ENCODE peak calls at places on chromosome 21, in eight cellular contexts. P is neural progenitor cell; E is body of pancreas; U is effector memory CD4-positive, alpha-beta T cell; W is keratinocyte; I is CD8-positive, alpha-beta T cell; J is GM23338; H is fibroblast of lung. L is an unnamed sample.

GRCh38 chr21:46307625-46308024 is 16.0 kb downstream of the C21orf58 start:
- DNase-seq in P (no peak), E (no peak), U (no peak), W (no peak), I (no peak), J (no peak), H (no peak), L (no peak)

GRCh38 chr21:44657635-44658183 is at the start of gene KRTAP12-3:
- DNase-seq in P (no peak), E (no peak), U (peak), W (no peak), I (peak), J (no peak), H (no peak), L (no peak)

GRCh38 chr21:35924714-35925301 is 135.5 kb downstream of the SETD4 start:
- DNase-seq in P (no peak), E (peak), U (no peak), W (no peak), I (no peak), J (no peak), H (peak), L (no peak)

GRCh38 chr21:45365608-45366241 is 39.2 kb upstream of the COL18A1 start:
- DNase-seq in P (peak), E (peak), U (no peak), W (no peak), I (no peak), J (peak), H (peak), L (no peak)

GRCh38 chr21:31730687-31731111 is 1.2 kb downstream of the SCAF4 start:
- DNase-seq in P (peak), E (peak), U (no peak), W (no peak), I (no peak), J (peak), H (no peak), L (no peak)

GRCh38 chr21:32448803-32449594 is 36.5 kb downstream of the EVA1C start:
- DNase-seq in P (no peak), E (no peak), U (no peak), W (no peak), I (no peak), J (no peak), H (peak), L (no peak)

GRCh38 chr21:44753357-44753756 is 42.0 kb upstream of the TSPEAR start:
- DNase-seq in P (no peak), E (no peak), U (no peak), W (no peak), I (no peak), J (no peak), H (no peak), L (no peak)

GRCh38 chr21:45545691-45546531 is 3.7 kb upstream of the SLC19A1 start:
- DNase-seq in P (no peak), E (peak), U (no peak), W (no peak), I (no peak), J (no peak), H (no peak), L (no peak)

GRCh38 chr21:34022557-34023335 is 50.6 kb upstream of the MRPS6 start:
- DNase-seq in P (peak), E (peak), U (no peak), W (no peak), I (peak), J (no peak), H (no peak), L (peak)

GRCh38 chr21:33374080-33374873 is 28.9 kb upstream of the IFNGR2 start:
- DNase-seq in P (peak), E (peak), U (peak), W (no peak), I (peak), J (peak), H (peak), L (no peak)

GRCh38 chr21:38416791-38417190 is 81.5 kb downstream of the ERG start:
- DNase-seq in P (no peak), E (no peak), U (no peak), W (no peak), I (no peak), J (no peak), H (no peak), L (no peak)

GRCh38 chr21:38410451-38410850 is 87.8 kb downstream of the ERG start:
- DNase-seq in P (no peak), E (no peak), U (no peak), W (no peak), I (no peak), J (no peak), H (no peak), L (no peak)

GRCh38 chr21:38409907-38410306 is 88.4 kb downstream of the ERG start:
- DNase-seq in P (no peak), E (no peak), U (no peak), W (no peak), I (no peak), J (no peak), H (no peak), L (no peak)

DNA sequence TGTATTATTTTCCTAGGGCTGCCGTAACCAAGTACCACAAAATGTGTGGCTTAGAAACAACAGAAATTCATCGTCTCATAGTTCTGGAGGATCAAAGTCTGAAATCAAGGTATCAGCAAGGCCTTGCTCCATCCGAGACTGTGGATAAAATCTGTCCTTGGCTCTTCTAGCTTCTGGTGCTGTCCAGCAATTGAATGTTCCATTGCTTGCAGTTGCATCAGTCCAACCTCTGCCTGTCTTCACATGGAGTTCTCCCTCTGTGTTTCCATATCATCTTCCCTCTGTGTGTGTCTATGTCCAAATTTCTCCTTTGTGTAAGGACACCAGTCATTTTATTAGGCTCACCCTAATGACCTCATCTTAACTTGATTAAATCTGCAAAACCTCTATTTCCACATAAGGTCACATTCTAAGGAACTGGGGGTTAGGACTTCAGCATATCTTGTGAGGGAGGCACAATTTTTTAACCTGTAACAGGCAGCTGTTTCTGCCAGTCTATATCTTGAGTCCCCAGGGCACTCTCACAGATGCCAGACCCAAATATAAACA is 84.2 kb downstream of the ERG start:
- DNase-seq in P (no peak), E (no peak), U (no peak), W (no peak), I (no peak), J (no peak), H (peak), L (no peak)
- H3K27ac ChIP-seq in P (no peak), E (no peak), U (no peak), W (no peak), I (no peak), J (no peak), H (no peak), L (no peak)

GRCh38 chr21:15005391-15005790 is 59.4 kb downstream of the NRIP1 start:
- DNase-seq in P (peak), E (no peak), U (no peak), W (no peak), I (peak), J (peak), H (peak), L (no peak)
- H3K27ac ChIP-seq in P (no peak), E (no peak), U (no peak), W (no peak), I (peak), J (no peak), H (peak), L (no peak)

GRCh38 chr21:42685036-42685435 is 31.6 kb downstream of the PDE9A start:
- DNase-seq in P (no peak), E (no peak), U (no peak), W (no peak), I (peak), J (peak), H (no peak), L (peak)
- H3K27ac ChIP-seq in P (no peak), E (no peak), U (no peak), W (no peak), I (peak), J (peak), H (no peak), L (no peak)

GRCh38 chr21:40053007-40053406 is 185.8 kb downstream of the PCP4 start:
- DNase-seq in P (no peak), E (no peak), U (no peak), W (no peak), I (no peak), J (no peak), H (no peak), L (peak)
- H3K27ac ChIP-seq in P (no peak), E (no peak), U (no peak), W (no peak), I (no peak), J (no peak), H (no peak), L (peak)

DNA sequence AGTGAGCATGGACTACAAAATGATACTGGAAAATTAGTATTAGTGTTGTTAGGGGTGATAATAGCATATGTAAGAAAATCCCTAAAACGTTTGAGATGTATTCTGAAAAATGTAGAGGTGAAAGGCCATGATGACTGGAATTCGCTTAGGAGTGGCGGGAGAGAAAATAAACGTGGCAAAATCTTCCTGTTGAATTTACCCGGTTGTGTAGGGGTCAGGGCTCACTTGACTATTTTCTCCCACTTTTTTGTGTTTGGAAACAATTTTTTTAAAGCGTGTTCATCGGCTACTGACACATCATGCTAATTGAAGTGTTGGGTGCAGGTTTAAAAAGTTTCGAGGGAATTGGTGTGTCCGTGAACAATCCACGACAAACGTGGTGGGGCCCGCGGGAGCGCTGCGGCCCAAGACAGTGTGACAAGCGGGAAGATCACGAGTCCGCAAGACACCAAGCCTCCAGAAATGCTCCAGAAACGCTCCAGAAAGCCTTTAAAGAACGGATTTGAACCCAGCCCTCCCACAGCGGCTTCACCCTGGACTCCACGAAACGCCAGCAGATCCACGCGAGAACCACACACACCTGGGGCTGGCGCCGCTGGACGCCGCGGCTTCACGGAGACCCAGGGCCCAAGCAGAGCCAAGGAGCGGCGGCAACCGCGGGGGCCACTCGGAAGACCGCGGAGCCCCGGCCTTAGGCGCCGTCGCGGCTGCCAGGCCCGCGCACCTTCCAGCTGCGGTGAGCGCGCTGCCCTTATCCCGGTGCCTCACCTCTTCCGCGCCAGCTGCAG is 573 bp downstream of the PSMG1 start:
- DNase-seq in P (no peak), E (no peak), U (no peak), W (no peak), I (peak), J (no peak), H (peak), L (no peak)
- H3K27ac ChIP-seq in P (no peak), E (peak), U (peak), W (peak), I (peak), J (peak), H (peak), L (peak)

L was measured in upper lobe of left lung.